ENCODE peak calls at places on chromosome 15, in nine cellular contexts. T is AG09319, Y is BJ, G is upper lobe of left lung, E is brain microvascular endothelial cell, Q is type B pancreatic cell, K is DND-41, H is RWPE1, Z is GM13976. B is an unnamed sample.

GRCh38 chr15:65818927-65819562 is 27.0 kb upstream of the DENND4A start:
- DNase-seq in T (no peak), Y (no peak), G (no peak), E (peak), Q (no peak), K (no peak), H (no peak), Z (peak), B (no peak)

GRCh38 chr15:85477730-85478129 is 97.3 kb downstream of the AKAP13 start:
- DNase-seq in T (no peak), Y (no peak), G (no peak), E (peak), Q (no peak), K (no peak), H (peak), Z (no peak), B (no peak)

GRCh38 chr15:91032919-91033803 is 10.8 kb upstream of the VPS33B start:
- DNase-seq in T (no peak), Y (no peak), G (peak), E (no peak), Q (no peak), K (peak), H (peak), Z (peak), B (peak)

GRCh38 chr15:28901587-28901980 is 15.8 kb downstream of the APBA2 start:
- DNase-seq in T (no peak), Y (no peak), G (no peak), E (no peak), Q (no peak), K (no peak), H (no peak), Z (no peak), B (no peak)

GRCh38 chr15:56495050-56495449 is 30.1 kb upstream of the MNS1 start:
- DNase-seq in T (no peak), Y (no peak), G (no peak), E (no peak), Q (no peak), K (no peak), H (no peak), Z (no peak), B (no peak)

GRCh38 chr15:74417230-74417629 is 16.5 kb downstream of the SEMA7A start:
- DNase-seq in T (no peak), Y (no peak), G (no peak), E (peak), Q (no peak), K (no peak), H (no peak), Z (no peak), B (no peak)

GRCh38 chr15:96264351-96264798 is 66.1 kb upstream of the NR2F2 start:
- DNase-seq in T (no peak), Y (no peak), G (no peak), E (no peak), Q (no peak), K (no peak), H (peak), Z (no peak), B (peak)

GRCh38 chr15:52257734-52258062 is 37.9 kb downstream of the MYO5C start:
- DNase-seq in T (no peak), Y (no peak), G (no peak), E (peak), Q (no peak), K (no peak), H (no peak), Z (no peak), B (no peak)

GRCh38 chr15:100107151-100107550 is 234.6 kb downstream of the ADAMTS17 start:
- DNase-seq in T (no peak), Y (no peak), G (no peak), E (no peak), Q (no peak), K (no peak), H (no peak), Z (no peak), B (no peak)

GRCh38 chr15:25465835-25466234 is 27.0 kb upstream of the UBE3A start:
- DNase-seq in T (no peak), Y (no peak), G (no peak), E (no peak), Q (no peak), K (no peak), H (no peak), Z (no peak), B (no peak)

GRCh38 chr15:85482896-85483295 is 102.5 kb downstream of the AKAP13 start:
- DNase-seq in T (peak), Y (peak), G (no peak), E (peak), Q (no peak), K (no peak), H (no peak), Z (no peak), B (no peak)

GRCh38 chr15:29849716-29850115 is 27.4 kb upstream of the TJP1 start:
- DNase-seq in T (no peak), Y (no peak), G (no peak), E (no peak), Q (no peak), K (no peak), H (no peak), Z (no peak), B (no peak)

GRCh38 chr15:63197626-63198025 is 8.2 kb downstream of the RAB8B start:
- DNase-seq in T (no peak), Y (no peak), G (no peak), E (no peak), Q (no peak), K (no peak), H (no peak), Z (no peak), B (no peak)

GRCh38 chr15:57540736-57541135 is 51.0 kb upstream of the MYZAP start:
- DNase-seq in T (no peak), Y (no peak), G (no peak), E (no peak), Q (no peak), K (no peak), H (no peak), Z (peak), B (no peak)

GRCh38 chr15:80031841-80032240 is 27.6 kb upstream of the ZFAND6 start:
- DNase-seq in T (no peak), Y (no peak), G (no peak), E (no peak), Q (no peak), K (no peak), H (peak), Z (no peak), B (no peak)

GRCh38 chr15:28060005-28060404 is 39.1 kb downstream of the OCA2 start:
- DNase-seq in T (no peak), Y (no peak), G (peak), E (no peak), Q (no peak), K (no peak), H (no peak), Z (no peak), B (no peak)

GRCh38 chr15:29670945-29671307 is 151.3 kb downstream of the TJP1 start:
- DNase-seq in T (peak), Y (no peak), G (no peak), E (peak), Q (no peak), K (no peak), H (peak), Z (no peak), B (peak)

GRCh38 chr15:90388462-90389182 is 580 bp downstream of the IQGAP1 start:
- DNase-seq in T (no peak), Y (no peak), G (peak), E (peak), Q (peak), K (peak), H (peak), Z (peak), B (peak)

GRCh38 chr15:100043069-100043641 is 298.6 kb downstream of the ADAMTS17 start:
- DNase-seq in T (no peak), Y (peak), G (no peak), E (peak), Q (no peak), K (no peak), H (peak), Z (no peak), B (no peak)

GRCh38 chr15:91407237-91407889 is 307.3 kb downstream of the SV2B start:
- DNase-seq in T (no peak), Y (no peak), G (no peak), E (no peak), Q (no peak), K (peak), H (peak), Z (no peak), B (no peak)

GRCh38 chr15:68415501-68416157 is 16.3 kb downstream of the ITGA11 start:
- DNase-seq in T (no peak), Y (no peak), G (no peak), E (no peak), Q (peak), K (no peak), H (no peak), Z (no peak), B (no peak)

GRCh38 chr15:78315686-78316085 is 16.3 kb upstream of the SKIC8 start:
- DNase-seq in T (no peak), Y (no peak), G (no peak), E (no peak), Q (no peak), K (peak), H (no peak), Z (peak), B (no peak)

GRCh38 chr15:39270221-39270835 is 310.6 kb upstream of the THBS1 start:
- DNase-seq in T (no peak), Y (no peak), G (no peak), E (no peak), Q (no peak), K (no peak), H (no peak), Z (no peak), B (no peak)

GRCh38 chr15:52337198-52337853 is 41.7 kb upstream of the MYO5C start:
- DNase-seq in T (no peak), Y (no peak), G (no peak), E (peak), Q (no peak), K (no peak), H (peak), Z (no peak), B (no peak)

GRCh38 chr15:90762109-90762508 is 45.0 kb downstream of the BLM start:
- DNase-seq in T (peak), Y (no peak), G (no peak), E (peak), Q (no peak), K (no peak), H (no peak), Z (no peak), B (peak)

GRCh38 chr15:27660676-27661075 is 438.4 kb downstream of the OCA2 start:
- DNase-seq in T (no peak), Y (no peak), G (no peak), E (no peak), Q (no peak), K (no peak), H (no peak), Z (no peak), B (no peak)

GRCh38 chr15:73335471-73335870 is 33.3 kb downstream of the HCN4 start:
- DNase-seq in T (no peak), Y (no peak), G (no peak), E (no peak), Q (no peak), K (no peak), H (no peak), Z (no peak), B (no peak)

GRCh38 chr15:62558640-62559039 is 393.6 kb upstream of the C2CD4B start:
- DNase-seq in T (no peak), Y (no peak), G (no peak), E (no peak), Q (no peak), K (no peak), H (no peak), Z (no peak), B (no peak)

GRCh38 chr15:31341036-31341435 is 14.4 kb downstream of the KLF13 start:
- DNase-seq in T (no peak), Y (no peak), G (no peak), E (no peak), Q (no peak), K (no peak), H (no peak), Z (no peak), B (no peak)

GRCh38 chr15:58070801-58071418 is 5.4 kb upstream of the ALDH1A2 start:
- DNase-seq in T (peak), Y (no peak), G (no peak), E (peak), Q (no peak), K (peak), H (peak), Z (peak), B (peak)

GRCh38 chr15:44536298-44536961 is 517 bp upstream of the EIF3J start:
- DNase-seq in T (peak), Y (peak), G (peak), E (no peak), Q (peak), K (no peak), H (peak), Z (no peak), B (peak)

GRCh38 chr15:101723874-101724674 is at the start of gene TARS3:
- DNase-seq in T (peak), Y (peak), G (peak), E (peak), Q (peak), K (peak), H (peak), Z (peak), B (peak)
- TF ChIP-seq CTCF in T (no peak), Y (no peak), G (peak), E (no peak), Q (peak), K (peak), H (peak), Z (peak), B (no peak)

DNA sequence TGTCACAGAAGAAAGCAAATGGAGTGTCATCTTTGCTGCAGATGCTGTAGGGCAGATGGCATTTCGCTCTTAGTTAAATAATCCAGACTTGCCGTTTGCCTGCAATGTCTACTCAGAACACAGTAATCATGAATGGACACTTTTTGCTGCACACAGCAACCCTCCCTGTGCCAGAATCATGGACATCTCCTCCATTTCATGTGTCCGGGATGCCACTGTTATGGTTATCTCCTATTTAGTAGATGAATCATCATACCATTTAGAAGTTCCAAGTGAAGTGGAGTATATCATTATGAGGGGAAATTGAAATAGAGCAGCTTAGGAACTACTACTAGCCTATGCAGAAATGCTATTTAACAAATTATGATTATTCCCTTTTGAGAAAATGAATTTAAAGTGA is 118.5 kb downstream of the DUT start:
- DNase-seq in T (no peak), Y (no peak), G (no peak), E (no peak), Q (no peak), K (no peak), H (no peak), Z (no peak), B (no peak)
- TF ChIP-seq CTCF in T (no peak), Y (no peak), G (no peak), E (no peak), Q (no peak), K (no peak), H (no peak), Z (no peak), B (no peak)

DNA sequence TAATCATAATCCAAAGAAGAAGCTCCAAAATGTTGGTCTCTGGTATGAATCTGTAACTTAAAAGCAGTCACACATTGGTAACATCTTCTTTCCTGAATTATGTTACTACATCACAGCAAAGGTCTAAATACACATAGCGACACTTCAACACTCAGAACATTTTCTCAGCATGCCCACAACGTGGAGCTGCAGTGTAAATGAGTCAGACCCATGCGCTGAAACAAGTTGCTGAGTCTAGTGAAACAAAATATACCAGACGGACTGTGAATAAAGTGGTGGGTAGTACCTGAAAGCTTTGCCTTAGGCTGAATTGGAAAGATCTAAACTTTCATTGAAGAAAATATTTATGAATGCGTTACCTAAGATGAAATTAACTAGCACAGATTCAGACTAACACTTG is 33.2 kb upstream of the GOLGA8B start:
- DNase-seq in T (no peak), Y (no peak), G (no peak), E (peak), Q (no peak), K (no peak), H (peak), Z (no peak), B (no peak)
- TF ChIP-seq CTCF in T (no peak), Y (peak), G (no peak), E (peak), Q (peak), K (no peak), H (peak), Z (no peak), B (no peak)

GRCh38 chr15:37133619-37134018 is 33.3 kb upstream of the MEIS2 start:
- DNase-seq in T (no peak), Y (peak), G (no peak), E (no peak), Q (no peak), K (no peak), H (no peak), Z (no peak), B (no peak)
- TF ChIP-seq CTCF in T (peak), Y (peak), G (no peak), E (no peak), Q (peak), K (peak), H (peak), Z (no peak), B (peak)

DNA sequence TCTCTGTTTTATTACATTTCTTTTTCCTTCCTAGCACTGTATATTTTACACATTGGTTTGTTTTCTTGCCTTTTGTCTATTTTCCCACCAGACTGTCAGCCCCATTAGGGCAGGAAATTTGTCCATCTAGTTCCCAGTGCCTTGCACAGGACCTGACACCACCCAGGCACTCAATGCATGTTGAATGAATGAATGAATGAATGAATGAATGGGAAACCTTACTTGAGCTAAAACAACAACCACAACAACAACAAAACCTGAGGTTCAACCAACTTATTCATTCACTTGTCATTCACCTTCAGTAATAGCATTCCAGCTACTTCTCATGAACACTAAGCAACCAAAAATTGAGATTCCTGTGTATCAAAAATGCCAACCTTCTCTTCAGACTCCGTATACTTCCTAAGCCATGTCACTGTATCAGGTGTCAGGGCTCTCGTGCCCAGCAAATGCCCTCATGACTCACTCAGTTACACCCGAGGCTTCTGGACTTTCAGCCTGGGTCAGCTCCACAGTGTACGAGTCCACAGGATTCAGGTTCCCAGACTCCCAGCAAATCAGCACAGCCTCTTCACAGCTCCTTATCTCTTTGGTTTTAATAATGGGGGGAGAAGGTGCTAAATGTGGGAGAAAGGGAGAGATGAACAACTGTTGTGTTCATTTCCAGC is 37.3 kb downstream of the FSD2 start:
- DNase-seq in T (no peak), Y (no peak), G (no peak), E (peak), Q (no peak), K (no peak), H (no peak), Z (no peak), B (no peak)
- TF ChIP-seq CTCF in T (no peak), Y (no peak), G (no peak), E (no peak), Q (no peak), K (no peak), H (no peak), Z (no peak), B (no peak)

DNA sequence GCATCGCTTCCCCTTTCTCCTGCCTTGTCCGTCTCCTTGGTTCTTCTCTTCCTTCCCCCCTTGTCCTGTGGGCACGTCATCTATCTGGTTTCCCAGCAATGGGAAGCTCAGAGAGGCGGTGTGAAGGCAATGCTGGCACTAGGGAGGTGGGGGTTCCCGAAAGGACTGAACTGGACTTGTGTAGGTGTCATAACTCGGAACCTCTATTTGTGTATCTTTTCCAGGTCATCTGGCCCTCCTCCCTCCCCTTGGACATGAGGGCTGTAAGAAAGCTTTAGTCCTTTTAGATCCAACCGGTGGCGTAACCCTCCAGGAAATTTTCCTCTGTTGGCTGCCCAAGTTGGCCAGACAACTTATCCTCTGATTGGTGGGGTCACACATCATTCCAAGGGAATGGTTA is 231.5 kb upstream of the TLE3 start:
- DNase-seq in T (no peak), Y (no peak), G (no peak), E (no peak), Q (no peak), K (no peak), H (no peak), Z (no peak), B (no peak)
- TF ChIP-seq CTCF in T (no peak), Y (no peak), G (no peak), E (no peak), Q (no peak), K (no peak), H (no peak), Z (no peak), B (no peak)

DNA sequence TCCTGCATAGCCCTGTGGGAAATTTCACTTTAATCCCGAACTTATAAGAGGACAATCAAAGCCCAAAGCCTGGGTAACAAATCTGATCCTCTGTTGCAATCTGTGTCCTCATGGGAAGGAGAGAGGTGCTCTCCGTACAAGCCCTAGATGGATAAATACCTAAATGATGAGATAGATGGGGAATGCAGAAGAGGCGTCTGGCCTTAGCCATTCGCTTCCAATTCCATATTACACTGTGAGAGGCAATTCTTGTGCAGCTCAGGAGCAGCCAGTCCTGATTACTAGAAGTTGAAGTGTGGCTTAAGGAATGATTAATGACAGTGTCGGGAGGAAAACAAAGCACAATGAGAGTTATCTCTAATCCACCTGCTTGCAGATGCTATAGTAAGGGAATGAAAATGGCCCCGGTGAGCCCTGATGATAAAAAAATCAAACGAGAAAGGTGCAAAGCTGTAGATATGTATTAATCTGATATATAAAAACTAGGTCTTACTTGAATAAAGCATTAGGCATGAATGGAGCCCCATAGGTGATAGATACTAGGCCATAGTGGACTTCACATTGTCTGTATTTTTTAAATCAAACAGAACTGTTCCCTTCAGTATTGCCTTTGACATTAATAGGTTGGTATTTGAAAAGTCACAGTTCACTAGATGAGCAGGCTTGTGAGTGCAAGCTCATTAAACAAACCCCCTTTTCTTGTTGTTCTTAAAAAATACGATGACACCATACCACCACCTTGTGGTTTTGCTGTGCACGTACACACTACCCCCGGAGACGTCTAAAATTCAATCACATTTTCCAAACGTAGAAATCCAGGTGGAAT is 54.2 kb upstream of the TMCO5A start:
- DNase-seq in T (peak), Y (no peak), G (no peak), E (peak), Q (no peak), K (peak), H (peak), Z (no peak), B (no peak)
- TF ChIP-seq CTCF in T (peak), Y (peak), G (peak), E (peak), Q (peak), K (peak), H (peak), Z (peak), B (peak)

GRCh38 chr15:35743320-35743719 is 197.4 kb upstream of the DPH6 start:
- DNase-seq in T (no peak), Y (no peak), G (no peak), E (no peak), Q (no peak), K (no peak), H (no peak), Z (no peak), B (no peak)
- TF ChIP-seq CTCF in T (no peak), Y (no peak), G (no peak), E (no peak), Q (no peak), K (no peak), H (no peak), Z (no peak), B (no peak)

GRCh38 chr15:75508741-75509532 is 57.4 kb upstream of the SIN3A start:
- DNase-seq in T (no peak), Y (peak), G (no peak), E (peak), Q (no peak), K (no peak), H (peak), Z (peak), B (no peak)
- TF ChIP-seq CTCF in T (peak), Y (peak), G (peak), E (peak), Q (peak), K (peak), H (peak), Z (peak), B (peak)

B was measured in stomach.